ENCODE peak calls at places on chromosome 7, in eight cellular contexts. H is AML-193, V is AG10803, E is IMR-90, L is GM04504, C is T-cell, Z is DMS79 treated with DMSO at 0.1 percent for 48 hours, Y is endothelial cell. X is an unnamed sample.

GRCh38 chr7:54995631-54996340 is 23.0 kb upstream of the EGFR start:
- DNase-seq in H (no peak), V (peak; percentile 46), E (peak; percentile 91), L (no peak), C (no peak), Z (no peak), Y (no peak), X (no peak)

GRCh38 chr7:76394962-76395361 is 14.5 kb downstream of the SSC4D start:
- DNase-seq in H (no peak), V (peak; percentile 19), E (no peak), L (no peak), C (no peak), Z (no peak), Y (no peak), X (no peak)

GRCh38 chr7:78333530-78333929 is 535.0 kb downstream of the PHTF2 start:
- DNase-seq in H (no peak), V (no peak), E (no peak), L (no peak), C (no peak), Z (no peak), Y (no peak), X (no peak)

GRCh38 chr7:73470208-73470607 is 36.6 kb downstream of the FZD9 start:
- DNase-seq in H (no peak), V (no peak), E (no peak), L (no peak), C (no peak), Z (no peak), Y (no peak), X (no peak)

GRCh38 chr7:604884-605531 is 85.4 kb upstream of the PDGFA start:
- DNase-seq in H (no peak), V (no peak), E (no peak), L (no peak), C (no peak), Z (no peak), Y (no peak), X (no peak)

GRCh38 chr7:44982535-44982923 is 3.7 kb upstream of the MYO1G start:
- DNase-seq in H (no peak), V (no peak), E (no peak), L (no peak), C (no peak), Z (no peak), Y (no peak), X (no peak)

GRCh38 chr7:98702021-98702420 is 84.9 kb downstream of the NPTX2 start:
- DNase-seq in H (no peak), V (no peak), E (no peak), L (no peak), C (no peak), Z (no peak), Y (no peak), X (no peak)

GRCh38 chr7:94289071-94289470 is 105.6 kb upstream of the COL1A2 start:
- DNase-seq in H (no peak), V (peak; percentile 90), E (peak; percentile 91), L (peak; percentile 82), C (no peak), Z (no peak), Y (peak; percentile 64), X (peak; percentile 47)

GRCh38 chr7:54841772-54842707 is 83.0 kb upstream of the SEC61G start:
- DNase-seq in H (no peak), V (peak; percentile 80), E (peak; percentile 95), L (peak; percentile 40), C (no peak), Z (no peak), Y (peak; percentile 55), X (no peak)

GRCh38 chr7:93315896-93316295 is 83.7 kb downstream of the VPS50 start:
- DNase-seq in H (no peak), V (peak; percentile 16), E (no peak), L (no peak), C (no peak), Z (no peak), Y (no peak), X (no peak)

GRCh38 chr7:2820508-2820934 is 23.6 kb downstream of the GNA12 start:
- DNase-seq in H (no peak), V (peak; percentile 97), E (peak; percentile 97), L (peak; percentile 93), C (no peak), Z (no peak), Y (no peak), X (no peak)

GRCh38 chr7:102236592-102237287 is 49.9 kb upstream of the SH2B2 start:
- DNase-seq in H (peak; percentile 16), V (peak; percentile 57), E (peak; percentile 56), L (peak; percentile 18), C (peak; percentile 40), Z (peak; percentile 35), Y (peak; percentile 67), X (peak; percentile 47)

GRCh38 chr7:119594956-119595355 is 678.0 kb upstream of the KCND2 start:
- DNase-seq in H (no peak), V (no peak), E (no peak), L (no peak), C (no peak), Z (no peak), Y (no peak), X (no peak)

GRCh38 chr7:123675092-123675473 is 19.4 kb downstream of the LMOD2 start:
- DNase-seq in H (no peak), V (peak; percentile 82), E (peak; percentile 25), L (peak; percentile 32), C (no peak), Z (no peak), Y (no peak), X (no peak)

GRCh38 chr7:123865517-123866117 is 20.6 kb downstream of the HYAL4 start:
- DNase-seq in H (peak; percentile 29), V (peak; percentile 67), E (peak; percentile 67), L (peak; percentile 27), C (peak; percentile 43), Z (peak; percentile 8), Y (peak; percentile 58), X (peak; percentile 30)

GRCh38 chr7:159020987-159021386 is 123.7 kb downstream of the VIPR2 start:
- DNase-seq in H (no peak), V (no peak), E (no peak), L (no peak), C (no peak), Z (no peak), Y (no peak), X (no peak)

GRCh38 chr7:66167773-66168367 is 37.3 kb upstream of the TPST1 start:
- DNase-seq in H (no peak), V (peak; percentile 78), E (peak; percentile 96), L (peak; percentile 42), C (no peak), Z (peak; percentile 74), Y (no peak), X (peak; percentile 75)

GRCh38 chr7:107815254-107815882 is 12.3 kb upstream of the SLC26A3 start:
- DNase-seq in H (no peak), V (no peak), E (no peak), L (no peak), C (no peak), Z (no peak), Y (no peak), X (no peak)

GRCh38 chr7:75795831-75796285 is 17.7 kb downstream of the CCL24 start:
- DNase-seq in H (no peak), V (no peak), E (no peak), L (no peak), C (no peak), Z (no peak), Y (no peak), X (no peak)

GRCh38 chr7:147014596-147014995 is 898.0 kb downstream of the CNTNAP2 start:
- DNase-seq in H (no peak), V (no peak), E (no peak), L (no peak), C (no peak), Z (no peak), Y (no peak), X (peak; percentile 62)

GRCh38 chr7:12291870-12292269 is 80.8 kb downstream of the TMEM106B start:
- DNase-seq in H (peak; percentile 5), V (no peak), E (peak; percentile 1), L (no peak), C (no peak), Z (no peak), Y (no peak), X (no peak)

GRCh38 chr7:46786221-46786951 is 795.5 kb downstream of the TNS3 start:
- DNase-seq in H (no peak), V (peak; percentile 17), E (peak; percentile 43), L (peak; percentile 28), C (no peak), Z (no peak), Y (no peak), X (no peak)

GRCh38 chr7:157961731-157962457 is 625.1 kb downstream of the DNAJB6 start:
- DNase-seq in H (no peak), V (no peak), E (no peak), L (no peak), C (no peak), Z (peak; percentile 49), Y (no peak), X (peak; percentile 55)

GRCh38 chr7:29479606-29480200 is 83.9 kb upstream of the PRR15 start:
- DNase-seq in H (no peak), V (no peak), E (no peak), L (no peak), C (no peak), Z (no peak), Y (no peak), X (no peak)

GRCh38 chr7:32161708-32162107 is 91.5 kb upstream of the PDE1C start:
- DNase-seq in H (no peak), V (peak; percentile 98), E (peak; percentile 73), L (peak; percentile 54), C (no peak), Z (no peak), Y (no peak), X (no peak)

GRCh38 chr7:77425151-77426051 is 9.3 kb upstream of the GSAP start:
- DNase-seq in H (no peak), V (peak; percentile 54), E (peak; percentile 91), L (no peak), C (no peak), Z (no peak), Y (peak; percentile 8), X (no peak)

GRCh38 chr7:22853674-22854157 is 31.1 kb upstream of the TOMM7 start:
- DNase-seq in H (peak; percentile 58), V (peak; percentile 40), E (no peak), L (no peak), C (peak; percentile 73), Z (no peak), Y (no peak), X (no peak)

GRCh38 chr7:121608785-121609184 is 212.7 kb upstream of the FAM3C start:
- DNase-seq in H (no peak), V (no peak), E (no peak), L (no peak), C (no peak), Z (no peak), Y (no peak), X (no peak)

GRCh38 chr7:44063547-44063893 is 1.8 kb downstream of the PGAM2 start:
- DNase-seq in H (no peak), V (no peak), E (no peak), L (no peak), C (no peak), Z (no peak), Y (no peak), X (no peak)

GRCh38 chr7:90119178-90119971 is 34.9 kb upstream of the STEAP1 start:
- DNase-seq in H (no peak), V (peak; percentile 6), E (peak; percentile 1), L (no peak), C (peak; percentile 20), Z (peak; percentile 14), Y (peak; percentile 23), X (no peak)

GRCh38 chr7:148624735-148625134 is 34.2 kb downstream of the C7orf33 start:
- DNase-seq in H (no peak), V (no peak), E (no peak), L (no peak), C (no peak), Z (no peak), Y (no peak), X (no peak)

X was measured in NCI-H2029 treated with DMSO at 0.1 percent for 48 hours.